ENCODE peak calls at places on chromosomes 6 and 20, in ten cellular contexts. M, P, S, E, R, U, D, T, Q and G are unnamed samples.

GRCh38 chr20:44664127-44664526 is 12.6 kb upstream of the ADA start:
- DNase-seq in M (no peak), P (no peak), S (no peak), E (no peak), R (no peak), U (no peak), D (no peak), T (no peak), Q (no peak), G (no peak)

GRCh38 chr6:34851361-34851760 is 36.5 kb downstream of the TAF11 start:
- DNase-seq in M (no peak), P (no peak), S (no peak), E (no peak), R (no peak), U (no peak), D (no peak), T (no peak), Q (no peak), G (no peak)

GRCh38 chr6:89995296-89995695 is 101.0 kb downstream of the GJA10 start:
- DNase-seq in M (no peak), P (no peak), S (no peak), E (no peak), R (no peak), U (no peak), D (no peak), T (no peak), Q (no peak), G (no peak)

GRCh38 chr20:62908971-62909791 is 17.1 kb downstream of the DIDO1 start:
- DNase-seq in M (no peak), P (no peak), S (no peak), E (peak), R (no peak), U (no peak), D (no peak), T (peak), Q (no peak), G (no peak)

GRCh38 chr6:53496797-53497196 is 48.1 kb downstream of the GCLC start:
- DNase-seq in M (no peak), P (no peak), S (no peak), E (no peak), R (no peak), U (peak), D (no peak), T (no peak), Q (no peak), G (peak)

GRCh38 chr20:24891546-24892393 is 57.3 kb upstream of the CST7 start:
- DNase-seq in M (no peak), P (no peak), S (no peak), E (no peak), R (no peak), U (no peak), D (no peak), T (no peak), Q (peak), G (no peak)

GRCh38 chr20:5973971-5974370 is 23.5 kb downstream of the MCM8 start:
- DNase-seq in M (no peak), P (no peak), S (no peak), E (no peak), R (no peak), U (no peak), D (no peak), T (no peak), Q (no peak), G (no peak)

GRCh38 chr6:7697820-7698623 is 27.9 kb upstream of the BMP6 start:
- DNase-seq in M (no peak), P (no peak), S (no peak), E (no peak), R (no peak), U (peak), D (no peak), T (peak), Q (no peak), G (peak)

GRCh38 chr6:100463685-100464161 is 998 bp downstream of the SIM1 start:
- DNase-seq in M (no peak), P (no peak), S (peak), E (no peak), R (no peak), U (no peak), D (no peak), T (no peak), Q (no peak), G (no peak)

GRCh38 chr6:18350271-18350670 is 36.9 kb upstream of the RNF144B start:
- DNase-seq in M (no peak), P (no peak), S (no peak), E (no peak), R (no peak), U (no peak), D (no peak), T (no peak), Q (no peak), G (no peak)

GRCh38 chr6:106138151-106138550 is 52.0 kb downstream of the PRDM1 start:
- DNase-seq in M (no peak), P (no peak), S (no peak), E (no peak), R (no peak), U (no peak), D (no peak), T (no peak), Q (no peak), G (no peak)

GRCh38 chr6:93183513-93183912 is 235.8 kb downstream of the EPHA7 start:
- DNase-seq in M (no peak), P (no peak), S (no peak), E (no peak), R (no peak), U (no peak), D (no peak), T (no peak), Q (no peak), G (no peak)

GRCh38 chr20:44714701-44715494 is at the start of gene CCN5:
- DNase-seq in M (no peak), P (no peak), S (peak), E (peak), R (peak), U (peak), D (no peak), T (peak), Q (peak), G (peak)

GRCh38 chr6:148700713-148701392 is 46.0 kb upstream of the UST start:
- DNase-seq in M (no peak), P (peak), S (no peak), E (no peak), R (peak), U (peak), D (no peak), T (no peak), Q (no peak), G (peak)

GRCh38 chr20:33656783-33657703 is 5.1 kb upstream of the C20orf144 start:
- DNase-seq in M (no peak), P (no peak), S (peak), E (no peak), R (no peak), U (no peak), D (no peak), T (no peak), Q (no peak), G (no peak)

GRCh38 chr20:47141941-47142781 is 214.3 kb downstream of the ZMYND8 start:
- DNase-seq in M (no peak), P (no peak), S (no peak), E (no peak), R (no peak), U (no peak), D (no peak), T (no peak), Q (no peak), G (no peak)

GRCh38 chr6:169045486-169045885 is 208.2 kb downstream of the THBS2 start:
- DNase-seq in M (no peak), P (no peak), S (no peak), E (no peak), R (no peak), U (no peak), D (no peak), T (no peak), Q (no peak), G (peak)

GRCh38 chr6:70079241-70079640 is 212.9 kb downstream of the COL19A1 start:
- DNase-seq in M (no peak), P (no peak), S (no peak), E (no peak), R (no peak), U (no peak), D (no peak), T (no peak), Q (no peak), G (no peak)

GRCh38 chr6:31749301-31750036 is 9.7 kb downstream of the MSH5 start:
- DNase-seq in M (no peak), P (no peak), S (no peak), E (no peak), R (no peak), U (no peak), D (no peak), T (no peak), Q (no peak), G (no peak)

GRCh38 chr6:85449818-85450577 is at the start of gene NT5E:
- DNase-seq in M (peak), P (peak), S (peak), E (peak), R (no peak), U (peak), D (no peak), T (peak), Q (peak), G (peak)

GRCh38 chr6:19557191-19557590 is 280.0 kb upstream of the ID4 start:
- DNase-seq in M (no peak), P (no peak), S (no peak), E (no peak), R (no peak), U (no peak), D (no peak), T (no peak), Q (no peak), G (no peak)

GRCh38 chr20:55977723-55978481 is 27.4 kb downstream of the CBLN4 start:
- DNase-seq in M (no peak), P (no peak), S (no peak), E (no peak), R (no peak), U (no peak), D (no peak), T (no peak), Q (no peak), G (no peak)

GRCh38 chr20:59938696-59939051 is 1.4 kb downstream of the PPP1R3D start:
- DNase-seq in M (no peak), P (no peak), S (no peak), E (peak), R (no peak), U (no peak), D (no peak), T (peak), Q (peak), G (peak)

GRCh38 chr6:26300828-26301227 is 64.2 kb upstream of the BTN3A2 start:
- DNase-seq in M (no peak), P (no peak), S (no peak), E (no peak), R (no peak), U (no peak), D (no peak), T (no peak), Q (no peak), G (no peak)

GRCh38 chr20:44702776-44703175 is 12.4 kb upstream of the CCN5 start:
- DNase-seq in M (no peak), P (no peak), S (peak), E (peak), R (peak), U (peak), D (no peak), T (peak), Q (peak), G (peak)

GRCh38 chr20:11497543-11497942 is 420.1 kb upstream of the BTBD3 start:
- DNase-seq in M (no peak), P (no peak), S (no peak), E (no peak), R (no peak), U (no peak), D (no peak), T (no peak), Q (no peak), G (no peak)

GRCh38 chr6:39124114-39124513 is 9.1 kb upstream of the SAYSD1 start:
- DNase-seq in M (no peak), P (no peak), S (no peak), E (no peak), R (no peak), U (no peak), D (no peak), T (no peak), Q (no peak), G (no peak)

GRCh38 chr20:58646703-58647102 is 4.4 kb upstream of the STX16 start:
- DNase-seq in M (no peak), P (no peak), S (no peak), E (peak), R (no peak), U (no peak), D (no peak), T (no peak), Q (no peak), G (no peak)

GRCh38 chr6:11525468-11526155 is 11.9 kb upstream of the TMEM170B start:
- DNase-seq in M (no peak), P (no peak), S (no peak), E (no peak), R (no peak), U (no peak), D (no peak), T (peak), Q (peak), G (peak)

GRCh38 chr20:1555952-1556351 is 1.6 kb downstream of the SIRPD start:
- DNase-seq in M (no peak), P (peak), S (no peak), E (no peak), R (no peak), U (no peak), D (no peak), T (no peak), Q (no peak), G (no peak)

GRCh38 chr6:130752292-130752691 is 74.9 kb upstream of the SMLR1 start:
- DNase-seq in M (no peak), P (no peak), S (no peak), E (no peak), R (no peak), U (no peak), D (no peak), T (no peak), Q (no peak), G (peak)